ENCODE peak calls at places on chromosome 11, in five cellular contexts. V is M059J; O is stimulated activated CD4-positive, alpha-beta T cell treated with anti-CD3 and anti-CD28 coated beads, Interleukin-4, amount 100 ng/mL, for 48 hours; J is Caki2; E is neuronal stem cell. M is an unnamed sample.
A peak's percentile ranks its signal among the peaks of the same experiment; 100 is the strongest.

GRCh38 chr11:114929351-114929750 is 251.0 kb downstream of the NXPE2 start:
- DNase-seq in O (no peak), V (no peak), J (no peak), E (no peak), M (no peak)

GRCh38 chr11:10301656-10302293 is 3.1 kb upstream of the ADM start:
- DNase-seq in J (peak; percentile 76), E (no peak), O (no peak), V (peak; percentile 63), M (no peak)

GRCh38 chr11:100681064-100681502 is 6.0 kb upstream of the ARHGAP42 start:
- DNase-seq in E (no peak), J (peak; percentile 78), O (no peak), V (peak; percentile 81), M (peak; percentile 98)

GRCh38 chr11:77569046-77569445 is 20.7 kb upstream of the AQP11 start:
- DNase-seq in E (no peak), J (no peak), V (no peak), O (no peak), M (no peak)

GRCh38 chr11:111575748-111576147 is 26.5 kb upstream of the SIK2 start:
- DNase-seq in E (no peak), V (no peak), J (no peak), O (no peak), M (no peak)

GRCh38 chr11:129280027-129280811 is 88.1 kb upstream of the ARHGAP32 start:
- DNase-seq in V (peak; percentile 72), O (no peak), J (no peak), E (no peak), M (peak; percentile 76)

GRCh38 chr11:59918987-59919589 is 19.1 kb upstream of the OOSP1 start:
- DNase-seq in J (peak; percentile 14), O (no peak), E (peak; percentile 3), V (peak; percentile 72), M (peak; percentile 53)

GRCh38 chr11:73230276-73230875 is 12.3 kb downstream of the P2RY2 start:
- DNase-seq in V (no peak), O (no peak), E (no peak), J (no peak), M (no peak)

GRCh38 chr11:77734890-77735289 is 85.6 kb downstream of the RSF1 start:
- DNase-seq in J (no peak), E (no peak), O (no peak), V (no peak), M (no peak)

GRCh38 chr11:122159173-122159701 is 43.2 kb upstream of the BLID start:
- DNase-seq in O (no peak), E (no peak), J (peak; percentile 37), V (peak; percentile 92), M (peak; percentile 13)

GRCh38 chr11:6653656-6654055 is 2.0 kb downstream of the DCHS1 start:
- DNase-seq in O (no peak), V (no peak), E (no peak), J (no peak), M (no peak)

GRCh38 chr11:121443688-121444275 is 8.3 kb upstream of the SORL1 start:
- DNase-seq in J (no peak), V (no peak), E (no peak), O (no peak), M (no peak)

GRCh38 chr11:125624756-125625213 is at the start of gene CHEK1:
- DNase-seq in O (no peak), J (no peak), V (peak; percentile 2), E (no peak), M (no peak)

GRCh38 chr11:25066706-25067105 is 569.9 kb downstream of the LUZP2 start:
- DNase-seq in V (no peak), O (no peak), E (no peak), J (no peak), M (no peak)

GRCh38 chr11:94557391-94557790 is 9.8 kb upstream of the PIWIL4 start:
- DNase-seq in V (no peak), E (no peak), J (no peak), O (no peak), M (no peak)

GRCh38 chr11:132718711-132719641 is 813.3 kb downstream of the OPCML start:
- DNase-seq in E (no peak), J (no peak), O (peak; percentile 7), V (peak; percentile 22), M (no peak)

GRCh38 chr11:58466293-58466692 is 24.3 kb upstream of the OR5B12 start:
- DNase-seq in E (no peak), J (no peak), O (no peak), V (no peak), M (no peak)

GRCh38 chr11:17694711-17695110 is 24.7 kb upstream of the MYOD1 start:
- DNase-seq in J (no peak), E (no peak), V (no peak), O (no peak), M (no peak)

GRCh38 chr11:63941901-63942300 is 3.1 kb downstream of the NAA40 start:
- DNase-seq in E (no peak), J (no peak), V (no peak), O (no peak), M (no peak)

GRCh38 chr11:62147545-62147944 is 23.7 kb downstream of the INCENP start:
- DNase-seq in O (no peak), V (no peak), J (no peak), E (no peak), M (no peak)